ENCODE peak calls at places on chromosomes 2 and 18, in eight cellular contexts. F is GM23248, P is aorta, L is esophagus squamous epithelium, O is left ventricle myocardium inferior, V is thoracic aorta, Z is tibial nerve, B is colonic mucosa. G is an unnamed sample. For H3K36me3, the result is how much of the 10 kb centered on the place peaks cover.

GRCh38 chr2:135742307-135742838 is 718 bp downstream of the UBXN4 start:
- DNase-seq in O (peak), F (peak), V (no peak), L (no peak), Z (no peak), P (peak), B (peak), G (peak)

GRCh38 chr2:220460257-220460985 is 833.0 kb downstream of the SLC4A3 start:
- DNase-seq in P (no peak), O (no peak), V (no peak), F (no peak), Z (no peak), L (no peak), B (no peak), G (no peak)

GRCh38 chr2:238104071-238104511 is 4.0 kb downstream of the ESPNL start:
- DNase-seq in V (no peak), F (no peak), L (no peak), B (no peak), P (peak), O (no peak), Z (peak), G (no peak)

GRCh38 chr2:101047774-101048173 is 45.7 kb downstream of the RPL31 start:
- DNase-seq in B (no peak), V (no peak), L (no peak), P (no peak), F (no peak), O (peak), Z (no peak), G (no peak)

GRCh38 chr2:159146930-159147666 is 139.4 kb downstream of the WDSUB1 start:
- DNase-seq in P (no peak), F (no peak), L (no peak), O (peak), Z (no peak), V (no peak), B (peak), G (no peak)

GRCh38 chr18:26190506-26190905 is 35.7 kb upstream of the TAF4B start:
- DNase-seq in B (no peak), V (no peak), L (no peak), Z (no peak), O (no peak), F (no peak), P (no peak), G (no peak)

GRCh38 chr2:197125000-197125399 is 185.6 kb downstream of the ANKRD44 start:
- DNase-seq in B (no peak), O (no peak), P (no peak), V (no peak), L (no peak), Z (no peak), F (peak), G (no peak)

GRCh38 chr2:172783091-172783898 is 47.6 kb downstream of the RAPGEF4 start:
- DNase-seq in B (no peak), F (peak), O (no peak), Z (no peak), V (no peak), P (no peak), L (no peak), G (no peak)

GRCh38 chr2:148966432-148966758 is 72.1 kb upstream of the LYPD6B start:
- DNase-seq in O (no peak), F (no peak), V (no peak), Z (no peak), P (no peak), L (no peak), B (no peak), G (no peak)

GRCh38 chr18:9263264-9263663 is 71.3 kb upstream of the TWSG1 start:
- DNase-seq in Z (no peak), V (no peak), P (no peak), F (no peak), O (no peak), B (no peak), L (no peak), G (no peak)

GRCh38 chr2:177712462-177712861 is 319.9 kb downstream of the AGPS start:
- DNase-seq in Z (no peak), O (no peak), F (no peak), P (no peak), B (no peak), L (no peak), V (no peak), G (no peak)

GRCh38 chr2:23491622-23492336 is 106.8 kb downstream of the KLHL29 start:
- DNase-seq in B (no peak), O (no peak), Z (no peak), V (no peak), P (peak), F (no peak), L (no peak), G (no peak)

GRCh38 chr2:78861546-78861945 is 164.0 kb upstream of the REG3G start:
- DNase-seq in O (no peak), B (no peak), P (no peak), V (no peak), Z (no peak), L (no peak), F (peak), G (no peak)

GRCh38 chr2:31390324-31390723 is 24.2 kb downstream of the XDH start:
- DNase-seq in V (no peak), B (no peak), P (no peak), L (no peak), F (peak), Z (no peak), O (no peak), G (no peak)

GRCh38 chr2:47223980-47224379 is 68.9 kb upstream of the STPG4 start:
- DNase-seq in B (no peak), L (no peak), P (no peak), V (no peak), F (peak), Z (no peak), O (no peak), G (no peak)

GRCh38 chr2:215532844-215533243 is 97.0 kb upstream of the FN1 start:
- DNase-seq in P (no peak), F (no peak), O (no peak), V (no peak), Z (no peak), L (no peak), B (no peak), G (no peak)
- H3K27ac ChIP-seq in P (peak), F (no peak), O (no peak), V (no peak), Z (no peak), L (no peak), B (no peak), G (peak)

DNA sequence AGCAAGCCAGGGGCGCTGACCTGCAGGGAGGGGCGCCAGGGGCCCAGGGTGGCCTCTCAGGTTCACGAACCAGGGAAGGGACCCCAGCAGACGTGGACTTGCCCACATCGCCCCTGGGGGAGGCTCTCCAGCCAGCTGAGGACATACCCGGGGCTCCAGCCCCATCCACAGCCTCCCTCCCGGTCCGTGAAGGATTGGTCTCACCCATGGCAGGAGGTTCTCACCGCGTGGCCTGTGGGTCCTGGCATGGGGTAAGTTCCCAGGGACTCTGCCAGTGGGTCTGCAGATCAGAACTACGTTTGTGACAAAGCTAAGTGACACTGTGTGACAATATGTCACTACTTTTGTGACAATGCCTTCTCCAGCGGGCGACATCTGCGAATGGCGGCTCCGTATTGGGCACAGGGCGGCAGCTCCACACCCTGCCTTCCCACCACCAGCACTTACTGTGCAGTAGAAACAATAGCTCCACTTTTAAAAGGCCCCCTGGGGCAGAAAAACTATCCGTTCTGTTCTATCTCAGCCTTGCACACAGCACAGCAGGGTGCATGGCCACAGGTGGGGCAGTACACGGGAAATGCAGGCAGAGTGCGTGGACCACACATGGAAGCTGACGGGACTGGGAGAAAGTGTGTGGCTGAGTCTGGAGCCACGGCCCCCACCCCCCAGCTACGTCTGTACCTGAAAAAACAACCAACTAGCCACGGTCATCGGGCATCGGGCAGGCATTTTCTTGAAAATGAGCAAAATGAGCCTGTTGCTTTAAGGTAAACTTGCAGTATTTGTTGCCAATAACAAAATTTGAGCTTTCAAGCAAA is 65.2 kb upstream of the CTDP1 start:
- DNase-seq in F (no peak), Z (no peak), V (no peak), O (no peak), P (peak), L (no peak), B (no peak), G (peak)
- H3K36me3 ChIP-seq in F (under half), Z (under half), V (under half), O (under half), P (under half), L (under half), B (under half), G (under half)

DNA sequence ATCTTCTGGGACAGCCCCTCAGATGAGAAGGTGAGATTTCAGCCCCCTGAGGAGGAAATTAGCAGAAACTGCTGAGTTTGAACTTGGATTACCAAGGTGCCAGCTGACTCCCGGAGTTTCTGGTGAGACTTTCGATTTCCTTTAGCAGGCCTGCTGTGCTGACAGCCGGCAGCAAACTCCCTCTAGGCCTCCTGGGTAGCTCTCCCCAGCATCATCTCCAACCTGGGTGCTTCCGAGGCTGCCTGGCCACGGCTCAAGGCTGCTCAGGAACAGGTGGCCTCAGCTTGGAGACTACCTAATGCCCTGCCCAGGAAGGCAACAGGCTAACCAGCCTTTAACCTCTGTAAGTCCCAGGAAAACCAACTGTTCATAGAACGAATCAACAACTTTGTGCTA is 16.4 kb downstream of the SDC1 start:
- DNase-seq in P (no peak), O (no peak), F (no peak), Z (no peak), L (no peak), B (no peak), V (no peak), G (no peak)
- H3K27ac ChIP-seq in P (no peak), O (no peak), F (no peak), Z (no peak), L (peak), B (peak), V (no peak), G (no peak)

GRCh38 chr2:182949572-182950189 is 83.2 kb upstream of the FRZB start:
- DNase-seq in F (peak), V (no peak), O (peak), Z (no peak), P (no peak), B (no peak), L (no peak), G (no peak)

GRCh38 chr2:182951948-182952663 is 85.7 kb upstream of the FRZB start:
- DNase-seq in V (no peak), L (no peak), P (no peak), Z (no peak), O (no peak), F (no peak), B (no peak), G (no peak)

GRCh38 chr2:182952741-182953450 is 85.4 kb downstream of the NCKAP1 start:
- DNase-seq in L (no peak), F (peak), B (no peak), P (no peak), Z (no peak), O (no peak), V (no peak), G (no peak)

GRCh38 chr2:182950546-182950945 is 84.1 kb upstream of the FRZB start:
- DNase-seq in V (no peak), B (no peak), O (no peak), F (no peak), Z (no peak), L (no peak), P (no peak), G (no peak)

GRCh38 chr2:182954789-182955188 is 83.5 kb downstream of the NCKAP1 start:
- DNase-seq in B (no peak), L (no peak), F (no peak), Z (no peak), P (no peak), V (no peak), O (no peak), G (no peak)
- H3K36me3 ChIP-seq in B (under half), L (under half), F (half or more), Z (half or more), P (under half), V (under half), O (half or more), G (half or more)

DNA sequence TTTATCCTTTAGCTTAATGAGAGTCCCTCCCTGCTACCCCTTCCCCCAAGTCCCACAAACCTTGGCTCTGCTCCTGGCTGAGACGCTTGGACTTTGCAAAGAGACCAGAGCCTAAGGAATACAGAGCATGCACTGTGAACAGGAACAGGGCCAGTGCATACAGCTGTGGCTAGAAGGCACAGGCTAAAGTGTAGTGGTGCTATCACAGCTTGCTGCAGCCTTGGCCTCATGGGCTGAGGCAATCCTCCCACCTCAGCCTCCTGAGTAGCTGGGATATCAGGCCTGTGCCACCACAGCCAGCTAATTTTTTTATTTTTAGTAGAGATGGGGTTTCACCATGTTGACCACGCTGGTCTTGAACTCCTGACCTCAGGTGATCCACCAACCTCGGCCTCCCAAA is 39.5 kb upstream of the ASXL2 start:
- DNase-seq in F (no peak), Z (no peak), O (no peak), P (no peak), B (no peak), L (no peak), V (no peak), G (no peak)
- H3K27ac ChIP-seq in F (no peak), Z (no peak), O (no peak), P (no peak), B (no peak), L (no peak), V (no peak), G (no peak)